ENCODE peak calls at places on chromosomes 5 and 9, in seven cellular contexts. V, I, Y, Q, W, G and R are unnamed samples.

GRCh38 chr5:17113174-17113941 is 104.1 kb upstream of the BASP1 start:
- DNase-seq in V (no peak), I (no peak), Y (no peak), Q (no peak), W (no peak), G (no peak), R (no peak)

GRCh38 chr5:82991059-82991458 is 86.1 kb downstream of the TMEM167A start:
- DNase-seq in V (no peak), I (no peak), Y (no peak), Q (no peak), W (no peak), G (no peak), R (no peak)

GRCh38 chr5:45437746-45438145 is 258.4 kb downstream of the HCN1 start:
- DNase-seq in V (no peak), I (no peak), Y (no peak), Q (no peak), W (no peak), G (no peak), R (no peak)

GRCh38 chr5:65981548-65981947 is 55.2 kb downstream of the ERBIN start:
- DNase-seq in V (no peak), I (no peak), Y (no peak), Q (no peak), W (no peak), G (no peak), R (no peak)

GRCh38 chr9:131624636-131625241 is 79.4 kb downstream of the PRRT1B start:
- DNase-seq in V (no peak), I (no peak), Y (no peak), Q (no peak), W (no peak), G (peak), R (no peak)

GRCh38 chr9:104850771-104851170 is 77.2 kb downstream of the ABCA1 start:
- DNase-seq in V (no peak), I (no peak), Y (no peak), Q (no peak), W (no peak), G (no peak), R (no peak)

GRCh38 chr9:92294297-92294676 is 790 bp upstream of the IARS1 start:
- DNase-seq in V (peak), I (no peak), Y (peak), Q (no peak), W (peak), G (no peak), R (no peak)

GRCh38 chr9:121242219-121242954 is 25.6 kb upstream of the GSN start:
- DNase-seq in V (no peak), I (no peak), Y (peak), Q (no peak), W (no peak), G (no peak), R (no peak)

GRCh38 chr9:7983361-7983974 is 183.9 kb upstream of the DMAC1 start:
- DNase-seq in V (no peak), I (no peak), Y (no peak), Q (no peak), W (no peak), G (no peak), R (no peak)

GRCh38 chr9:101130089-101130488 is 101.6 kb downstream of the PLPPR1 start:
- DNase-seq in V (no peak), I (no peak), Y (no peak), Q (no peak), W (no peak), G (no peak), R (no peak)

GRCh38 chr9:134621558-134622110 is 20.0 kb upstream of the COL5A1 start:
- DNase-seq in V (no peak), I (no peak), Y (no peak), Q (no peak), W (no peak), G (no peak), R (no peak)

GRCh38 chr9:31210982-31211570 is 1173.4 kb upstream of the ACO1 start:
- DNase-seq in V (no peak), I (no peak), Y (peak), Q (no peak), W (peak), G (peak), R (no peak)

GRCh38 chr5:85512896-85513295 is 1104.8 kb upstream of the COX7C start:
- DNase-seq in V (no peak), I (no peak), Y (no peak), Q (no peak), W (no peak), G (no peak), R (no peak)

GRCh38 chr5:122436615-122437014 is 124.6 kb downstream of the SNCAIP start:
- DNase-seq in V (no peak), I (no peak), Y (no peak), Q (no peak), W (no peak), G (no peak), R (no peak)

GRCh38 chr5:56481147-56481997 is 248.2 kb upstream of the ANKRD55 start:
- DNase-seq in V (no peak), I (peak), Y (peak), Q (no peak), W (no peak), G (peak), R (no peak)

GRCh38 chr9:92723801-92724323 is 40.8 kb downstream of the BICD2 start:
- DNase-seq in V (no peak), I (no peak), Y (no peak), Q (no peak), W (no peak), G (no peak), R (no peak)

GRCh38 chr9:78167356-78167755 is 68.5 kb upstream of the CEP78 start:
- DNase-seq in V (no peak), I (peak), Y (no peak), Q (no peak), W (no peak), G (no peak), R (no peak)

GRCh38 chr5:2068515-2068914 is 185.8 kb upstream of the IRX4 start:
- DNase-seq in V (no peak), I (no peak), Y (no peak), Q (no peak), W (no peak), G (no peak), R (no peak)

GRCh38 chr5:81787843-81788242 is 36.9 kb upstream of the SSBP2 start:
- DNase-seq in V (peak), I (no peak), Y (peak), Q (no peak), W (no peak), G (no peak), R (no peak)

GRCh38 chr5:5164158-5164557 is 24.0 kb downstream of the ADAMTS16 start:
- DNase-seq in V (no peak), I (no peak), Y (no peak), Q (no peak), W (no peak), G (no peak), R (no peak)

GRCh38 chr5:101678494-101679193 is 617.4 kb downstream of the SLCO4C1 start:
- DNase-seq in V (peak), I (peak), Y (peak), Q (no peak), W (peak), G (peak), R (no peak)

GRCh38 chr5:17154211-17154996 is 63.0 kb upstream of the BASP1 start:
- DNase-seq in V (no peak), I (no peak), Y (no peak), Q (no peak), W (no peak), G (no peak), R (no peak)

GRCh38 chr9:126347911-126348760 is 21.5 kb downstream of the MVB12B start:
- DNase-seq in V (no peak), I (no peak), Y (no peak), Q (no peak), W (no peak), G (no peak), R (no peak)

GRCh38 chr5:172046613-172047012 is 40.2 kb upstream of the FBXW11 start:
- DNase-seq in V (no peak), I (no peak), Y (no peak), Q (no peak), W (no peak), G (no peak), R (no peak)

GRCh38 chr5:140246378-140247122 is 56.4 kb downstream of the PFDN1 start:
- DNase-seq in V (peak), I (no peak), Y (peak), Q (no peak), W (no peak), G (no peak), R (no peak)

GRCh38 chr5:664343-664993 is 28.7 kb downstream of the TPPP start:
- DNase-seq in V (no peak), I (no peak), Y (no peak), Q (no peak), W (no peak), G (peak), R (no peak)

GRCh38 chr5:90956511-90956910 is 397.9 kb downstream of the ADGRV1 start:
- DNase-seq in V (no peak), I (no peak), Y (no peak), Q (no peak), W (no peak), G (no peak), R (no peak)

GRCh38 chr5:71978216-71978615 is 129.1 kb upstream of the MAP1B start:
- DNase-seq in V (no peak), I (no peak), Y (no peak), Q (no peak), W (no peak), G (no peak), R (no peak)

GRCh38 chr9:98707158-98708102 is 1.3 kb downstream of the GABBR2 start:
- DNase-seq in V (peak), I (peak), Y (peak), Q (no peak), W (peak), G (peak), R (no peak)

GRCh38 chr5:43037929-43038510 is 2.1 kb downstream of the ANXA2R start:
- DNase-seq in V (peak), I (no peak), Y (no peak), Q (no peak), W (no peak), G (no peak), R (no peak)

GRCh38 chr9:128073260-128073886 is 5.3 kb downstream of the SLC25A25 start:
- DNase-seq in V (no peak), I (no peak), Y (peak), Q (no peak), W (no peak), G (no peak), R (no peak)

GRCh38 chr5:163580516-163580915 is 75.1 kb downstream of the MAT2B start:
- DNase-seq in V (no peak), I (no peak), Y (no peak), Q (no peak), W (no peak), G (no peak), R (no peak)